ENCODE peak calls at places on chromosomes 5 and 9, in six cellular contexts. One of them, this sample, is unnamed.

GRCh38 chr9:109600142-109600541 is 102.0 kb upstream of the PTPN3 start:
- DNase-seq in fibroblast of lung: peak; percentile 99
- DNase-seq in adrenal gland: no peak
- DNase-seq in choroid plexus epithelial cell: peak; percentile 96
- DNase-seq in left lung: no peak
- DNase-seq in suprapubic skin: no peak
- DNase-seq in this sample: peak; percentile 52

GRCh38 chr5:55411881-55412280 is 104.1 kb downstream of the MTREX start:
- DNase-seq in choroid plexus epithelial cell: no peak
- DNase-seq in fibroblast of lung: no peak
- DNase-seq in suprapubic skin: no peak
- DNase-seq in left lung: no peak
- DNase-seq in adrenal gland: no peak
- DNase-seq in this sample: no peak

GRCh38 chr9:128324401-128324800 is 1.8 kb downstream of the COQ4 start:
- DNase-seq in adrenal gland: no peak
- DNase-seq in suprapubic skin: no peak
- DNase-seq in left lung: no peak
- DNase-seq in choroid plexus epithelial cell: no peak
- DNase-seq in fibroblast of lung: no peak
- DNase-seq in this sample: no peak

GRCh38 chr5:7015586-7016256 is 302.5 kb downstream of the TENT4A start:
- DNase-seq in fibroblast of lung: no peak
- DNase-seq in choroid plexus epithelial cell: no peak
- DNase-seq in left lung: no peak
- DNase-seq in adrenal gland: no peak
- DNase-seq in suprapubic skin: no peak
- DNase-seq in this sample: no peak

GRCh38 chr5:168301593-168302388 is 10.3 kb downstream of the WWC1 start:
- DNase-seq in left lung: no peak
- DNase-seq in suprapubic skin: no peak
- DNase-seq in adrenal gland: no peak
- DNase-seq in choroid plexus epithelial cell: no peak
- DNase-seq in fibroblast of lung: peak; percentile 56
- DNase-seq in this sample: no peak

GRCh38 chr9:22088372-22089063 is 79.4 kb upstream of the CDKN2B start:
- DNase-seq in suprapubic skin: no peak
- DNase-seq in choroid plexus epithelial cell: no peak
- DNase-seq in adrenal gland: no peak
- DNase-seq in fibroblast of lung: peak; percentile 54
- DNase-seq in left lung: no peak
- DNase-seq in this sample: no peak

GRCh38 chr5:54556136-54556535 is 38.6 kb downstream of the SNX18 start:
- DNase-seq in fibroblast of lung: peak; percentile 73
- DNase-seq in adrenal gland: no peak
- DNase-seq in suprapubic skin: no peak
- DNase-seq in choroid plexus epithelial cell: no peak
- DNase-seq in left lung: no peak
- DNase-seq in this sample: no peak

GRCh38 chr5:75202935-75203334 is 33.7 kb downstream of the ANKRD31 start:
- DNase-seq in fibroblast of lung: no peak
- DNase-seq in left lung: no peak
- DNase-seq in suprapubic skin: no peak
- DNase-seq in choroid plexus epithelial cell: no peak
- DNase-seq in adrenal gland: no peak
- DNase-seq in this sample: no peak

GRCh38 chr9:108687360-108687981 is 168.3 kb downstream of the ACTL7B start:
- DNase-seq in choroid plexus epithelial cell: no peak
- DNase-seq in suprapubic skin: no peak
- DNase-seq in fibroblast of lung: peak; percentile 34
- DNase-seq in adrenal gland: no peak
- DNase-seq in left lung: no peak
- DNase-seq in this sample: peak; percentile 65

GRCh38 chr9:72038408-72038807 is 22.0 kb downstream of the C9orf57 start:
- DNase-seq in adrenal gland: no peak
- DNase-seq in choroid plexus epithelial cell: no peak
- DNase-seq in left lung: no peak
- DNase-seq in suprapubic skin: no peak
- DNase-seq in fibroblast of lung: no peak
- DNase-seq in this sample: no peak

DNA sequence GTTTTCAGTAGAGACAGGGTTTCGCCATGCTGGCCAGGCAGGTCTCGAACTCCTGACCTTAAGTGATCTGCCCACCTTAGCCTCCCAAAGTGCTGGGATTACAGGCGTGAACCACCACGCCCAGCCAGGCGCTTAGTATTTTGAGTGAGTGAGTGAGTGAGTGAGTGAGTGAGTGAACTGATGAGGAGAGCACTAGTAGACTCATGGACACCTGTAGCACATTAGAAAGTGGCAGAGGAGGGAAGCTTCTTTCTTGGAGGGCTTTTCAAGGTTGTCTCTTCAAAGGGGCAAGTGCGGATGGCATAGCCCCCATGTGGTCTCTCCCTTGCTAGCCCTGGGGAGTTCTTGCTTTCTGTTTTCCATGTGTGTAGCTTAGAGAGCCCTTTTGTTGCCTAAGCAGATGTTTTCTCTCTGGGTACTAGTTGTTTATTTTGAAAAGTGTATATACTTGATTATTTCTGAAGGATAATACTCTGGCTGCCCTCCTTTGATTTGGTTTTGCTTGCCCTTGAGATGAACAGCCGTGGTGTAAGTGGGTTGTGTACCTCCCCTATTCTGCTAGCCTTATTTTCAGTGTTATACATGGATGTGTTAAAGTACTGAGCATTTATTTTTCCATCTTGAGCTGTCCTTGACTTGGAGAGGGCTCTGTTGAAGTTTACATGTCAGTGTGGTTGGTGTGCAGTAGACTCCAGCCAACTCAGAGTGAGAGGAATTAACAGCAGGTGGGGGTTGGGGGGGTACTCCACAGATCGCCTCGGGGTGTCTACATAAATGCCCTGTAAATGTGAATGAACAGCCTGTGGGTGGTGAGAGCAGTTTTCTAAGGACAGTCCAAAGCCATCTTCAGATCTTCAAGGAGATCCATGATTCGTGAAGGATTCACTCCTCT is 35.5 kb downstream of the PRRC2B start:
- DNase-seq in suprapubic skin: no peak
- DNase-seq in adrenal gland: peak; percentile 17
- DNase-seq in choroid plexus epithelial cell: peak; percentile 23
- DNase-seq in left lung: no peak
- DNase-seq in fibroblast of lung: no peak
- DNase-seq in this sample: no peak
- H3K4me3 ChIP-seq in suprapubic skin: no peak overlapping the region
- H3K4me3 ChIP-seq in adrenal gland: no peak overlapping the region
- H3K4me3 ChIP-seq in choroid plexus epithelial cell: no peak overlapping the region
- H3K4me3 ChIP-seq in left lung: no peak overlapping the region
- H3K4me3 ChIP-seq in fibroblast of lung: no peak overlapping the region
- H3K4me3 ChIP-seq in this sample: no peak overlapping the region

GRCh38 chr9:130662927-130663257 is 1.5 kb upstream of the PRDM12 start:
- DNase-seq in adrenal gland: no peak
- DNase-seq in choroid plexus epithelial cell: no peak
- DNase-seq in left lung: no peak
- DNase-seq in fibroblast of lung: no peak
- DNase-seq in suprapubic skin: no peak
- DNase-seq in this sample: no peak
- H3K4me3 ChIP-seq in adrenal gland: no peak overlapping the region
- H3K4me3 ChIP-seq in choroid plexus epithelial cell: no peak overlapping the region
- H3K4me3 ChIP-seq in left lung: no peak overlapping the region
- H3K4me3 ChIP-seq in fibroblast of lung: no peak overlapping the region
- H3K4me3 ChIP-seq in suprapubic skin: peak overlapping the region; percentile 25
- H3K4me3 ChIP-seq in this sample: no peak overlapping the region

GRCh38 chr5:112253478-112254250 is 165.4 kb downstream of the EPB41L4A start:
- DNase-seq in adrenal gland: peak; percentile 34
- DNase-seq in left lung: no peak
- DNase-seq in choroid plexus epithelial cell: peak; percentile 41
- DNase-seq in fibroblast of lung: peak; percentile 47
- DNase-seq in suprapubic skin: no peak
- DNase-seq in this sample: no peak

GRCh38 chr5:112257961-112258360 is 161.1 kb downstream of the EPB41L4A start:
- DNase-seq in fibroblast of lung: no peak
- DNase-seq in adrenal gland: no peak
- DNase-seq in suprapubic skin: no peak
- DNase-seq in left lung: no peak
- DNase-seq in choroid plexus epithelial cell: no peak
- DNase-seq in this sample: no peak

GRCh38 chr5:112248643-112249042 is 170.4 kb downstream of the EPB41L4A start:
- DNase-seq in fibroblast of lung: no peak
- DNase-seq in choroid plexus epithelial cell: no peak
- DNase-seq in suprapubic skin: no peak
- DNase-seq in left lung: no peak
- DNase-seq in adrenal gland: no peak
- DNase-seq in this sample: no peak

GRCh38 chr5:112250551-112250950 is 168.5 kb downstream of the EPB41L4A start:
- DNase-seq in left lung: no peak
- DNase-seq in choroid plexus epithelial cell: no peak
- DNase-seq in fibroblast of lung: no peak
- DNase-seq in adrenal gland: no peak
- DNase-seq in suprapubic skin: no peak
- DNase-seq in this sample: no peak

DNA sequence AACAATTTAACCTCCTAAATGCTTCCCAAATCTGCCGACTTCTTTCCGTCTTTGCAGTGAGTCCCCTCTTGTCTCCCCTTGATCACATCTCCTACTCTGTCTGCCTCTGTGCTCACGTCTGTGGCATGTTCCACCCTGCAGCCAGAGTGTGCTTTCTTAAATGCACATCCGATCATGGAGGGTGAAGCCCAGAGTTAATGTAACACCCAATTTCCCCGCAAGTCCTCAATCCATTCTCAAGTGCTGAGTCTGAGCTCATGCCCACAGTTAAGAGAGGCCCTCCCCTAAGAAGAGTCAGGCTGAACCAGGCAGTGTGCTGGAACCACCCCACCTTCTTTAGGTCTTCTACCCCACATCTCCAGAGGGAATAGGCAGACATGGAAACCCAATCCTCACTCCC is 164.8 kb downstream of the EPB41L4A start:
- DNase-seq in fibroblast of lung: no peak
- DNase-seq in suprapubic skin: no peak
- DNase-seq in adrenal gland: no peak
- DNase-seq in choroid plexus epithelial cell: no peak
- DNase-seq in left lung: no peak
- DNase-seq in this sample: no peak
- H3K4me3 ChIP-seq in fibroblast of lung: no peak overlapping the region
- H3K4me3 ChIP-seq in suprapubic skin: no peak overlapping the region
- H3K4me3 ChIP-seq in adrenal gland: no peak overlapping the region
- H3K4me3 ChIP-seq in choroid plexus epithelial cell: no peak overlapping the region
- H3K4me3 ChIP-seq in left lung: no peak overlapping the region
- H3K4me3 ChIP-seq in this sample: no peak overlapping the region

DNA sequence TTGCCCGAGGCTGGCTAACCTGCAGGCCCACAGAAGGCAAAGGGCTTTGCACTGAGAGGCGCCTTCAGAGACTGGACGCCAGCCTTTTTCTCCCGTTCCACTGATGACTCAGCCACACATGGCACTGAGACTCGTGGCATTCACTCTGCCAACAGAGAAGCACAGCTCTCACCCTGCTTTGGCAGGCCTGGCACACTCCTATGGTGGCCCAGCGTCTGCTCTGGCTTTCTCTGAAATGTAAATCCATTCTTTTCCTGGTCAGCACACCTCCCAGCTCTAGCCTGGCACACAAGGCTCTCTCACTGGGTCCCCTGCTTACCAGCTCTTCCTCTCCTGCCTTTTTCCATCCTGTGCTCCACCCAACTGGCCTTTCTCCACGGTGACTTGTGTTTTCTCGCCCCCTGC is 5.9 kb upstream of the MELK start:
- DNase-seq in fibroblast of lung: peak; percentile 54
- DNase-seq in adrenal gland: peak; percentile 87
- DNase-seq in left lung: no peak
- DNase-seq in choroid plexus epithelial cell: no peak
- DNase-seq in suprapubic skin: no peak
- DNase-seq in this sample: no peak
- H3K4me3 ChIP-seq in fibroblast of lung: no peak overlapping the region
- H3K4me3 ChIP-seq in adrenal gland: no peak overlapping the region
- H3K4me3 ChIP-seq in left lung: no peak overlapping the region
- H3K4me3 ChIP-seq in choroid plexus epithelial cell: no peak overlapping the region
- H3K4me3 ChIP-seq in suprapubic skin: no peak overlapping the region
- H3K4me3 ChIP-seq in this sample: no peak overlapping the region

This sample was measured in AG09309.